ENCODE peak calls at places on chromosome 10, in six cellular contexts. X is A549, F is GM12878, V is SK-N-SH, O is HepG2, H is K562. W is an unnamed sample.
A peak's percentile ranks its signal among the peaks of the same experiment; 100 is the strongest.

GRCh38 chr10:7937315-7937945 is 117.1 kb upstream of the GATA3 start:
- DNase-seq in X (no peak), F (no peak), V (no peak), O (no peak), H (no peak), W (no peak)

GRCh38 chr10:109956454-109957091 is 33.3 kb upstream of the XPNPEP1 start:
- DNase-seq in X (peak; percentile 69), F (no peak), V (peak; percentile 66), O (peak; percentile 68), H (peak; percentile 53), W (peak; percentile 60)

GRCh38 chr10:22219308-22219707 is 1.5 kb upstream of the EBLN1 start:
- DNase-seq in X (no peak), F (no peak), V (no peak), O (no peak), H (no peak), W (no peak)

GRCh38 chr10:69660296-69660695 is 30.2 kb downstream of the FAM241B start:
- DNase-seq in X (no peak), F (no peak), V (no peak), O (no peak), H (no peak), W (no peak)

GRCh38 chr10:14952851-14953451 is 945 bp downstream of the DCLRE1C start:
- DNase-seq in X (no peak), F (no peak), V (peak; percentile 34), O (no peak), H (no peak), W (no peak)

GRCh38 chr10:86267286-86268195 is 99.1 kb downstream of the GRID1 start:
- DNase-seq in X (no peak), F (no peak), V (peak; percentile 16), O (no peak), H (no peak), W (no peak)

GRCh38 chr10:62862447-62862846 is 46.3 kb upstream of the EGR2 start:
- DNase-seq in X (no peak), F (no peak), V (no peak), O (no peak), H (no peak), W (no peak)

GRCh38 chr10:83522881-83523386 is 616.4 kb upstream of the GHITM start:
- DNase-seq in X (no peak), F (no peak), V (peak; percentile 29), O (no peak), H (no peak), W (no peak)

GRCh38 chr10:21989453-21990154 is 13.9 kb downstream of the DNAJC1 start:
- DNase-seq in X (peak; percentile 74), F (no peak), V (peak; percentile 62), O (peak; percentile 53), H (peak; percentile 26), W (peak; percentile 52)

GRCh38 chr10:12910835-12911234 is 90.7 kb downstream of the CCDC3 start:
- DNase-seq in X (no peak), F (no peak), V (no peak), O (no peak), H (no peak), W (no peak)

GRCh38 chr10:12911795-12912194 is 89.7 kb downstream of the CCDC3 start:
- DNase-seq in X (no peak), F (no peak), V (no peak), O (no peak), H (no peak), W (no peak)

GRCh38 chr10:12908773-12909172 is 92.7 kb downstream of the CCDC3 start:
- DNase-seq in X (no peak), F (no peak), V (no peak), O (no peak), H (no peak), W (no peak)

GRCh38 chr10:12909182-12909835 is 92.2 kb downstream of the CCDC3 start:
- DNase-seq in X (no peak), F (no peak), V (no peak), O (no peak), H (no peak), W (no peak)

GRCh38 chr10:12909836-12910185 is 91.7 kb downstream of the CCDC3 start:
- DNase-seq in X (peak; percentile 13), F (no peak), V (no peak), O (no peak), H (no peak), W (no peak)
- TF ChIP-seq REST in X (no peak), F (no peak), V (no peak), O (no peak), H (no peak), W (no peak)

GRCh38 chr10:97882142-97883091 is 32.8 kb downstream of the GOLGA7B start:
- DNase-seq in X (peak; percentile 94), F (no peak), V (no peak), O (no peak), H (no peak), W (peak; percentile 90)
- TF ChIP-seq MAX in X (peak; percentile 90), F (no peak), V (peak; percentile 88), O (no peak), H (no peak), W (no peak)

GRCh38 chr10:32692174-32692573 is 246.2 kb downstream of the CCDC7 start:
- DNase-seq in X (no peak), F (no peak), V (no peak), O (peak; percentile 12), H (no peak), W (peak; percentile 66)
- TF ChIP-seq REST in X (no peak), F (no peak), V (no peak), O (no peak), H (no peak), W (no peak)

DNA sequence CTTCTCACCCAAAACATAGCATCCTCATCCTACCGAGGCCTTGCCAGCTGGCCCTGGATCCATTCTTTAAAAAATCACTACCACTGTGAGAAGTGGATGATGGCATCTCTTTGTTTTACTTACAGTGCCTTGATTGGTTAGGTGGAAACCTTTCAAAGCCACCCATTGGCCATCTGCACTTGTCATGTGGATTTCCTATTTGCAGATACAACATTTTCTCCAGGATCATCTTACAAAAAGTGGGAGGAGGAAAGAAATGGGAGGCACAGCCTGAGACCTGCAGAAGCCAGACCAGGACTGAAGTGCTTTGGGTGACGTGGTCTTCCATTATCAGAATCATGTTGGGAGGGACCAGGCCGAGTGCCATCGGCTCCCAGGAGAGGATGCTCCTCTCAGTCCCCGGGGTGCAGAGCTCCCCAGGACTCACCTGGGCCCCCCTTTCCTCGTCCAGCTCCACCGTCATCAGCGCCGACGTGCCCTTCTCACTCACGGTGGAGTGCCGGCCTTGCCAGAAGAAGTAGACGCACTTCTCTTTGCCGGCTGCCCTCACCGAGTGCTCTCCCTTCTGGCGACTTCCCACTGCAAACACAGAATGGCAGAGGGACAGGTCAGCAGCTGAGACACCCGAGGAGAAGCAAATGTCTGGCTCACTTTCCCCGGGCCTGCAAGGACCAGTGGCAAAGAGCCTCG is 161.2 kb downstream of the SVIL start:
- DNase-seq in X (no peak), F (no peak), V (no peak), O (no peak), H (no peak), W (no peak)
- TF ChIP-seq MAX in X (no peak), F (no peak), V (no peak), O (no peak), H (no peak), W (no peak)

DNA sequence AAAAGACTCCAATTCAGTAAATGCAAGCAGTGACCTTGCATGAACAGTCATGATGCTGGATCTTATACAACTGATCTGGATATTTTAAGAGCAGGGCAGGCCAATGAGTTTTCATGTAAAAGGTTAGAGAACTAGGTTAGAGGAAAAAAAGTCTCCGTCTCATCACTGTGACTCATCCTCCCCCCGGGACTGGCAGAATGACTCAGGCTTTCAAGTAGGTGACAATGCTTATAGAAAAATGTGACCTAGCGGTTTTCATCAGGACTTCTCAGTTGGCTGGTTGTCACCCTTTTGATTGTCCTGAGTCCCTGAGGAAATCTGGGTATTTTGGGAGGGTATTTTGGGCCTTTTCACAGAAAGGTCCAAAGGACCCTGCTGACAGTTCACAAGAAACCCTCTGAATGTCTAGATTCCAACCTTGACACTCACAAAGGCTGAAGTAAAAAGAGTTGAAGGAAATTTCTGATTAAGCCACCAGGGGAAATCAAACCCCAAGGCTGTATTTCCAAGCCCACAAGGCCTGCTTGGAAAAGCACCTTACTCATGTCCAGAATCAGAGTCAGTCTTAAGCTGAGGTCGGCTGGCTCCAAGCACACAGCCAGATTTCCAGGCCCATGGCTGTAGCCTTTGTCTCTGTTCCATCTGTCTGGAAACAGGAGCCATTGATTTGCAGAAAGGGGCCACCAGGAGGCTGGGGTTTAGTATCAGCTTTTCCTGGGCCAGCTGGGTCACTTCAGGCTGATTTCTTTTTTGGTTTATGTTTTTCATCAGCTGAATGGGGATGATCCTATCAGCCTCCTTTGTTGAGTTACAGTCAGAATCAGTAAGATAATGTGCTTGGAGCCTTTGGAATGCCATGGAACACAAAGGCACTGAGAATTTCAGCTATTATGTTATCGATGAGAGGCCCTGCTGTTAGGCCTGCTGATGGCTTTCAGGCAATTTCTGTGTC is 226.4 kb upstream of the HABP2 start:
- DNase-seq in X (peak; percentile 86), F (peak; percentile 42), V (peak; percentile 39), O (peak; percentile 29), H (peak; percentile 47), W (peak; percentile 88)
- TF ChIP-seq REST in X (no peak), F (no peak), V (no peak), O (no peak), H (no peak), W (no peak)

GRCh38 chr10:102627141-102627445 is 17.2 kb upstream of the TRIM8 start:
- DNase-seq in X (no peak), F (no peak), V (no peak), O (no peak), H (no peak), W (no peak)

GRCh38 chr10:102627446-102628293 is 16.6 kb upstream of the TRIM8 start:
- DNase-seq in X (peak; percentile 37), F (no peak), V (peak; percentile 71), O (peak; percentile 49), H (no peak), W (no peak)

GRCh38 chr10:102630663-102631062 is 13.6 kb upstream of the TRIM8 start:
- DNase-seq in X (no peak), F (no peak), V (no peak), O (no peak), H (no peak), W (no peak)

GRCh38 chr10:102629661-102630614 is 14.3 kb upstream of the TRIM8 start:
- DNase-seq in X (peak; percentile 32), F (no peak), V (no peak), O (peak; percentile 60), H (no peak), W (no peak)

DNA sequence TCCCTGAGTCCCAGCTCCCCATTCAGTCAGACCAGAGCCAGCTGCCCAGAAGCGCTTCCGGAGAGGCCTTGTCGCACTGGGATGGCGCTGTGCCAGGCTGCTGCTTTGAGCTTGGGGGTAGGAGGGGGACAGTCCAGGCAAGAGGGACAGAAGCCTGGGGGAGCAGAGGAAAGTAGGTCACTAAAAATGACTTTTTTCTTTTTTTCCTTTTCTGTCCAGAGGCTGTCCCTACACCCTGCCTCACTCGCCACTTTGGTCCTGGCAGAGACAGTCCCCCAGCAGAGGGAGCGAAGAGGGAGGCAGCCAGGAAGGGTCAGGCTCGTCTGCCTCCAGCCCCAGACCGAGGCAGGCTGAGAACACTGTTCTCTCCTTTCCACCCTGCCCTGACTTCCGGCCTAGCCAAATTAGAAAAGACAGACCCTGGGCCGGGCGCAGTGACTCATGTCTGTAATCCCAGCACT is 15.8 kb upstream of the TRIM8 start:
- DNase-seq in X (no peak), F (no peak), V (peak; percentile 89), O (no peak), H (no peak), W (no peak)
- TF ChIP-seq MAX in X (no peak), F (no peak), V (no peak), O (no peak), H (no peak), W (no peak)

W was measured in HCT116.